ENCODE peak calls at places on chromosome 20, in eight cellular contexts. K, P, F, J, O, R, U and B are unnamed samples.
A peak's percentile ranks its signal among the peaks of the same experiment; 100 is the strongest.

GRCh38 chr20:10667560-10668167 is 6.1 kb downstream of the JAG1 start:
- DNase-seq in K (no peak), P (no peak), F (no peak), J (no peak), O (no peak), R (no peak), U (peak; percentile 80), B (no peak)

GRCh38 chr20:34639755-34640222 is 37.1 kb downstream of the PIGU start:
- DNase-seq in K (no peak), P (no peak), F (no peak), J (no peak), O (no peak), R (peak; percentile 4), U (no peak), B (no peak)

GRCh38 chr20:36055145-36055544 is 86.8 kb downstream of the CNBD2 start:
- DNase-seq in K (no peak), P (no peak), F (no peak), J (no peak), O (no peak), R (no peak), U (no peak), B (no peak)

GRCh38 chr20:63940472-63941266 is 15.5 kb downstream of the UCKL1 start:
- DNase-seq in K (no peak), P (no peak), F (no peak), J (no peak), O (no peak), R (no peak), U (no peak), B (no peak)

GRCh38 chr20:51456511-51457280 is 85.8 kb downstream of the NFATC2 start:
- DNase-seq in K (no peak), P (peak; percentile 97), F (no peak), J (peak; percentile 98), O (peak; percentile 98), R (peak; percentile 93), U (peak; percentile 91), B (peak; percentile 86)

GRCh38 chr20:32493356-32493755 is 91.8 kb downstream of the NOL4L start:
- DNase-seq in K (no peak), P (no peak), F (no peak), J (no peak), O (no peak), R (no peak), U (no peak), B (no peak)

GRCh38 chr20:5136096-5136495 is 9.3 kb downstream of the CDS2 start:
- DNase-seq in K (no peak), P (no peak), F (no peak), J (no peak), O (no peak), R (no peak), U (peak; percentile 6), B (no peak)

GRCh38 chr20:9059931-9060330 is 9.0 kb upstream of the PLCB4 start:
- DNase-seq in K (no peak), P (no peak), F (no peak), J (no peak), O (peak; percentile 46), R (no peak), U (peak; percentile 34), B (peak; percentile 29)

GRCh38 chr20:57653910-57654309 is 33.7 kb upstream of the ZBP1 start:
- DNase-seq in K (no peak), P (no peak), F (no peak), J (peak; percentile 12), O (no peak), R (no peak), U (no peak), B (no peak)

GRCh38 chr20:59825944-59826759 is 107.3 kb downstream of the SYCP2 start:
- DNase-seq in K (no peak), P (no peak), F (no peak), J (no peak), O (no peak), R (no peak), U (peak; percentile 77), B (no peak)

GRCh38 chr20:17657898-17658647 is 24.0 kb downstream of the RRBP1 start:
- DNase-seq in K (no peak), P (no peak), F (no peak), J (no peak), O (no peak), R (no peak), U (no peak), B (no peak)

GRCh38 chr20:37282558-37282957 is 6.9 kb upstream of the MANBAL start:
- DNase-seq in K (no peak), P (peak; percentile 80), F (no peak), J (no peak), O (peak; percentile 88), R (no peak), U (peak; percentile 44), B (peak; percentile 16)

GRCh38 chr20:49896204-49896603 is 19.1 kb downstream of the SPATA2 start:
- DNase-seq in K (no peak), P (no peak), F (no peak), J (no peak), O (no peak), R (no peak), U (no peak), B (no peak)

GRCh38 chr20:32534661-32535240 is 50.4 kb downstream of the NOL4L start:
- DNase-seq in K (no peak), P (no peak), F (no peak), J (no peak), O (no peak), R (no peak), U (peak; percentile 27), B (no peak)

GRCh38 chr20:64223526-64224067 is 32.0 kb upstream of the PCMTD2 start:
- DNase-seq in K (no peak), P (peak; percentile 28), F (no peak), J (no peak), O (peak; percentile 9), R (no peak), U (peak; percentile 21), B (peak; percentile 19)

GRCh38 chr20:41058007-41058673 is 29.5 kb downstream of the TOP1 start:
- DNase-seq in K (no peak), P (peak; percentile 91), F (no peak), J (no peak), O (peak; percentile 68), R (no peak), U (peak; percentile 85), B (peak; percentile 65)

GRCh38 chr20:460180-460579 is 2.2 kb downstream of the TBC1D20 start:
- DNase-seq in K (no peak), P (no peak), F (no peak), J (no peak), O (no peak), R (no peak), U (no peak), B (no peak)

GRCh38 chr20:458766-459165 is 3.6 kb downstream of the TBC1D20 start:
- DNase-seq in K (no peak), P (no peak), F (no peak), J (no peak), O (no peak), R (no peak), U (no peak), B (no peak)

GRCh38 chr20:460707-461106 is 1.6 kb downstream of the TBC1D20 start:
- DNase-seq in K (no peak), P (peak; percentile 32), F (no peak), J (no peak), O (peak; percentile 45), R (no peak), U (no peak), B (no peak)

GRCh38 chr20:454951-455350 is 7.4 kb downstream of the TBC1D20 start:
- DNase-seq in K (no peak), P (no peak), F (no peak), J (no peak), O (no peak), R (no peak), U (no peak), B (no peak)
- TF ChIP-seq CTCF in K (no peak), P (no peak), F (no peak), J (no peak), O (no peak), R (no peak), U (no peak), B (no peak)

GRCh38 chr20:3971145-3971544 is 44.2 kb downstream of the RNF24 start:
- DNase-seq in K (no peak), P (no peak), F (no peak), J (no peak), O (no peak), R (no peak), U (no peak), B (no peak)

GRCh38 chr20:3973705-3974104 is 41.7 kb downstream of the RNF24 start:
- DNase-seq in K (no peak), P (no peak), F (no peak), J (no peak), O (peak; percentile 17), R (no peak), U (no peak), B (no peak)

GRCh38 chr20:3972161-3972560 is 43.2 kb downstream of the RNF24 start:
- DNase-seq in K (no peak), P (no peak), F (no peak), J (no peak), O (no peak), R (no peak), U (no peak), B (no peak)

GRCh38 chr20:3966571-3966970 is 48.8 kb downstream of the RNF24 start:
- DNase-seq in K (no peak), P (no peak), F (no peak), J (no peak), O (no peak), R (no peak), U (no peak), B (no peak)

GRCh38 chr20:3970016-3970415 is 45.3 kb downstream of the RNF24 start:
- DNase-seq in K (no peak), P (no peak), F (no peak), J (no peak), O (no peak), R (no peak), U (no peak), B (no peak)
- TF ChIP-seq CTCF in K (no peak), P (no peak), F (no peak), J (no peak), O (no peak), R (no peak), U (no peak), B (no peak)

GRCh38 chr20:56207656-56208055 is 40.9 kb upstream of the MC3R start:
- DNase-seq in K (no peak), P (no peak), F (no peak), J (no peak), O (no peak), R (no peak), U (no peak), B (no peak)

GRCh38 chr20:56205350-56205749 is 43.2 kb upstream of the MC3R start:
- DNase-seq in K (no peak), P (no peak), F (no peak), J (no peak), O (no peak), R (no peak), U (peak; percentile 33), B (no peak)

GRCh38 chr20:56204206-56204605 is 44.3 kb upstream of the MC3R start:
- DNase-seq in K (no peak), P (no peak), F (no peak), J (no peak), O (no peak), R (no peak), U (no peak), B (no peak)

GRCh38 chr20:56200456-56200855 is 48.1 kb upstream of the MC3R start:
- DNase-seq in K (no peak), P (peak; percentile 4), F (no peak), J (no peak), O (no peak), R (no peak), U (no peak), B (no peak)

GRCh38 chr20:56202493-56203077 is 45.9 kb upstream of the MC3R start:
- DNase-seq in K (no peak), P (peak; percentile 30), F (no peak), J (no peak), O (peak; percentile 20), R (no peak), U (peak; percentile 13), B (no peak)
- TF ChIP-seq CTCF in K (peak; percentile 10), P (peak; percentile 28), F (no peak), J (no peak), O (peak; percentile 31), R (peak; percentile 25), U (peak; percentile 41), B (peak; percentile 30)

GRCh38 chr20:62899633-62900051 is 26.7 kb downstream of the DIDO1 start:
- DNase-seq in K (no peak), P (no peak), F (no peak), J (no peak), O (no peak), R (no peak), U (no peak), B (no peak)
- TF ChIP-seq CTCF in K (peak; percentile 3), P (no peak), F (no peak), J (no peak), O (peak; percentile 13), R (peak; percentile 45), U (peak; percentile 46), B (no peak)